ENCODE peak calls at places on chromosomes 4 and X, in four cellular contexts. One of them, this sample, is unnamed.

GRCh38 chr4:153169811-153170210 is 34.4 kb upstream of the TRIM2 start:
- DNase-seq in K562: no peak
- DNase-seq in RWPE1: no peak
- DNase-seq in thoracic aorta: no peak
- DNase-seq in this sample: no peak

GRCh38 chr4:139599594-139600374 is 43.8 kb upstream of the SETD7 start:
- DNase-seq in thoracic aorta: no peak
- DNase-seq in K562: no peak
- DNase-seq in RWPE1: peak
- DNase-seq in this sample: no peak

GRCh38 chr4:54746228-54746627 is 88.5 kb downstream of the KIT start:
- DNase-seq in RWPE1: no peak
- DNase-seq in K562: no peak
- DNase-seq in thoracic aorta: no peak
- DNase-seq in this sample: no peak

GRCh38 chrX:139932077-139932900 is 564 bp downstream of the ATP11C start:
- DNase-seq in RWPE1: peak
- DNase-seq in K562: peak
- DNase-seq in thoracic aorta: no peak
- DNase-seq in this sample: peak

GRCh38 chrX:15686818-15687685 is 22.4 kb upstream of the CLTRN start:
- DNase-seq in K562: peak
- DNase-seq in RWPE1: no peak
- DNase-seq in thoracic aorta: peak
- DNase-seq in this sample: peak

GRCh38 chrX:129876734-129877395 is 29.1 kb upstream of the UTP14A start:
- DNase-seq in thoracic aorta: no peak
- DNase-seq in RWPE1: no peak
- DNase-seq in K562: no peak
- DNase-seq in this sample: no peak

GRCh38 chr4:168522371-168522770 is 25.5 kb downstream of the PALLD start:
- DNase-seq in RWPE1: no peak
- DNase-seq in thoracic aorta: no peak
- DNase-seq in K562: no peak
- DNase-seq in this sample: no peak

GRCh38 chr4:38177035-38177791 is 217.0 kb downstream of the PTTG2 start:
- DNase-seq in RWPE1: no peak
- DNase-seq in K562: no peak
- DNase-seq in thoracic aorta: no peak
- DNase-seq in this sample: peak

GRCh38 chr4:133424611-133425010 is 275.5 kb downstream of the PCDH10 start:
- DNase-seq in thoracic aorta: no peak
- DNase-seq in RWPE1: no peak
- DNase-seq in K562: no peak
- DNase-seq in this sample: no peak

GRCh38 chr4:94127707-94128328 is 79.8 kb upstream of the SMARCAD1 start:
- DNase-seq in thoracic aorta: no peak
- DNase-seq in K562: peak
- DNase-seq in RWPE1: peak
- DNase-seq in this sample: peak

GRCh38 chr4:141473952-141474351 is 162.4 kb upstream of the IL15 start:
- DNase-seq in thoracic aorta: no peak
- DNase-seq in RWPE1: no peak
- DNase-seq in K562: no peak
- DNase-seq in this sample: no peak

GRCh38 chr4:2269618-2270163 is 7.8 kb upstream of the MXD4 start:
- DNase-seq in thoracic aorta: no peak
- DNase-seq in RWPE1: no peak
- DNase-seq in K562: no peak
- DNase-seq in this sample: no peak

GRCh38 chr4:108035691-108036090 is 46.0 kb downstream of the HADH start:
- DNase-seq in RWPE1: no peak
- DNase-seq in thoracic aorta: no peak
- DNase-seq in K562: no peak
- DNase-seq in this sample: no peak

GRCh38 chr4:95204873-95205272 is 343.9 kb downstream of the UNC5C start:
- DNase-seq in K562: peak
- DNase-seq in RWPE1: no peak
- DNase-seq in thoracic aorta: no peak
- DNase-seq in this sample: no peak

GRCh38 chr4:181821039-181822004 is 421.9 kb upstream of the TENM3 start:
- DNase-seq in thoracic aorta: no peak
- DNase-seq in K562: no peak
- DNase-seq in RWPE1: peak
- DNase-seq in this sample: no peak

GRCh38 chr4:174209296-174209695 is 74.2 kb downstream of the FBXO8 start:
- DNase-seq in RWPE1: no peak
- DNase-seq in thoracic aorta: no peak
- DNase-seq in K562: no peak
- DNase-seq in this sample: no peak

GRCh38 chr4:22473268-22473667 is 42.6 kb downstream of the ADGRA3 start:
- DNase-seq in thoracic aorta: no peak
- DNase-seq in K562: no peak
- DNase-seq in RWPE1: peak
- DNase-seq in this sample: no peak

DNA sequence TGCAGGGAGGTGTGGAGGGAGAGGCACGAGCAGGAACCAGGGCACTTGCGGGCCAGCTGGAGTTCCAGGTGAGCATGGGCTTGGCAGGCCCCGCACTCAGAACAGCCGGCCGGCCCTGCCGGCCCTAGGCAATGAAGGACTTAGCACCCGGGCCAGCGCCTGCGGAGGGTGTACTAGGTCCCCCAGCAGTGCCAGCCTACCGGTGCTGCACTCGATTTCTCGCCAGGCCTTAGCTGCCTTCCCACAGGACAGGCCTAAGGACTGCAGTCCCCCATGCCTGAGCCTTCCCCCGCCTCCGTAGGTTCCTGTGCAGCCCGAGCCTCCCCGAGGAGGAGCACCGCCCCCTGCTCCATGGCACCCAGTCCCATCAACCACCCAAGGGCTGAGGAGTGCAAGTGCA is 18.0 kb upstream of the NFKB1 start:
- DNase-seq in RWPE1: no peak
- DNase-seq in thoracic aorta: no peak
- DNase-seq in K562: no peak
- DNase-seq in this sample: no peak
- TF ChIP-seq CTCF in RWPE1: no peak
- TF ChIP-seq CTCF in thoracic aorta: no peak
- TF ChIP-seq CTCF in K562: no peak
- TF ChIP-seq CTCF in this sample: no peak

DNA sequence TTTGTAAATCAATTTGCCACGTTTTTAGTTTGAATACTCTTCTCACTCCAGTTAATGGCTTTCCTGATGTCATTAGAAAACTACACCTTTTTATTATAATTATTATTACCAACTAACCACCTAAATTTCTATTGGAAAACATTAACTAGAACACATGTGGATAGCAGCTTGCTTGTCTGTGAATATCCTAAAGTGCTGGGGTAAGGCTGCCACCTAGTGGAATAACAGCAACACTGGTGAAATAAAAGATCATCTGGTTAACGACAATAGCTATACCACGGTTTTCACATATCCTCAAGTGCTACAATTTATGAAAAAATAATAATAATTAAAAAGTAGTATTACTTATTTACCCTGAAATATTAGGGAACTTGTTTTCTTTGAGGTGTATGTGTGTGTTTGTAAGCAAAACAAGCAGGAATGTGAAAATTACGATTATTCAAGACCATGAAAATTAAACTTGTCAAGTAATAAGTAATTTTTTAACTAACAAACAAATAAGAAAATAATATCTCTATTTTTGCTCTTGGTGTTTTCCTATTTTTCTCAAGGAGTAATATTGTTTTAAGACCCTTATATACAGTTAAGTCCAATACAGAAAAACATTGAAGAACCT is 130.1 kb upstream of the TECRL start:
- DNase-seq in RWPE1: peak
- DNase-seq in thoracic aorta: no peak
- DNase-seq in K562: peak
- DNase-seq in this sample: peak
- TF ChIP-seq CTCF in RWPE1: peak
- TF ChIP-seq CTCF in thoracic aorta: peak
- TF ChIP-seq CTCF in K562: peak
- TF ChIP-seq CTCF in this sample: peak

DNA sequence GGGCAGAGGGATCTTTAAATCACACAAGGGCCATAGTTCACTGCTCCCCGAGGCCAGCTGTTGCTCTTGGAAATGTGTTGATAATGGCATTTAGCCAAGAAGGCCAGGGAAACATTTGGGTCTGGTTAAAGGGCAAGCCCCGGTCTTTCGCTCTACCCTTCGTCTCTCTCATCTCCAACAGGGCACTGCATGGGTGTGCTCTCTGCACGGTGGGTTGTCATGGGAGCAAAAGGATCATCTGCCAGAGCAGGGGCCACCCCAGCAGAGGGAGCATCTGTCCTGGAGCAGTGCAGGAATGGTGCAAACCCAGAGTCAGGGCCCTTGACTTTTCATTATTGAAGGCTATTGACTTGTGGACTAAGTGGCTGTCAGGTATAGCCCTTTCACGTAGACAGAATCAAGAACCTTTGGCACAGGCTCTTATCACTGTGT is 22.7 kb upstream of the PGRMC2 start:
- DNase-seq in K562: no peak
- DNase-seq in thoracic aorta: no peak
- DNase-seq in RWPE1: no peak
- DNase-seq in this sample: no peak
- TF ChIP-seq CTCF in K562: peak
- TF ChIP-seq CTCF in thoracic aorta: no peak
- TF ChIP-seq CTCF in RWPE1: no peak
- TF ChIP-seq CTCF in this sample: no peak

GRCh38 chr4:5755679-5756078 is 44.7 kb downstream of the EVC start:
- DNase-seq in RWPE1: no peak
- DNase-seq in thoracic aorta: no peak
- DNase-seq in K562: no peak
- DNase-seq in this sample: no peak

GRCh38 chr4:5753766-5754528 is 42.9 kb downstream of the EVC start:
- DNase-seq in thoracic aorta: no peak
- DNase-seq in K562: no peak
- DNase-seq in RWPE1: peak
- DNase-seq in this sample: no peak

GRCh38 chr4:5753366-5753765 is 42.4 kb downstream of the EVC start:
- DNase-seq in RWPE1: no peak
- DNase-seq in K562: no peak
- DNase-seq in thoracic aorta: no peak
- DNase-seq in this sample: no peak

GRCh38 chr4:5755161-5755560 is 44.2 kb downstream of the EVC start:
- DNase-seq in thoracic aorta: no peak
- DNase-seq in K562: no peak
- DNase-seq in RWPE1: no peak
- DNase-seq in this sample: no peak

DNA sequence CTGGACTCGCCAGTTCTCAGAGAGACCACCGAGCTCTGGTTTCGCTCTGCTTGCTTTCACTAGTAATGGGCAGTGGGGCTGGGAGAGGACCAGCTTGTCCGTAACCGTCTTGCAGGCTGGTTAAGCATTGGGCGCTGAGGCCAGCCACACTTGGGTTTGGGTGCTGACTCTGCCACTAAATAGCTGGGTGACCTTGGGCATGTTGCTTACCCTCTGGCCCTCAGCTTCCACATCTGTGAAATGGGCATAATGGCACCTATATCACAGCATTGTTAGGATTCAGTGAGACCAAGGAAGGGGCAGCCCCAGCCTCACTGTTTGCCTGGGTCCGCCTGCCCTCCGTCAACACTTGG is 43.5 kb downstream of the EVC start:
- DNase-seq in RWPE1: no peak
- DNase-seq in thoracic aorta: no peak
- DNase-seq in K562: no peak
- DNase-seq in this sample: no peak
- TF ChIP-seq CTCF in RWPE1: no peak
- TF ChIP-seq CTCF in thoracic aorta: no peak
- TF ChIP-seq CTCF in K562: no peak
- TF ChIP-seq CTCF in this sample: no peak

This sample was measured in GM13976.